ENCODE peak calls at places on chromosomes 3 and 15, in six cellular contexts. O, A, T, J, U and C are unnamed samples.

GRCh38 chr15:90561344-90562244 is 31.9 kb downstream of the CRTC3 start:
- DNase-seq in U (no peak), T (peak; percentile 63), J (no peak), O (no peak), A (no peak), C (no peak)

GRCh38 chr3:182357928-182358327 is 435.4 kb upstream of the ATP11B start:
- DNase-seq in T (no peak), A (no peak), J (no peak), U (no peak), O (no peak), C (no peak)

GRCh38 chr3:23662079-23662617 is 143.6 kb upstream of the UBE2E1 start:
- DNase-seq in T (no peak), A (no peak), J (no peak), O (no peak), U (no peak), C (no peak)

GRCh38 chr3:113844622-113845222 is 6.1 kb downstream of the GRAMD1C start:
- DNase-seq in J (no peak), U (peak; percentile 53), T (no peak), A (peak; percentile 39), O (no peak), C (peak; percentile 33)

GRCh38 chr15:85470549-85471271 is 90.3 kb downstream of the AKAP13 start:
- DNase-seq in A (no peak), O (no peak), T (no peak), U (no peak), J (no peak), C (no peak)

GRCh38 chr15:33801954-33802353 is 166.3 kb upstream of the CHRM5 start:
- DNase-seq in A (no peak), O (no peak), T (no peak), U (no peak), J (no peak), C (no peak)

GRCh38 chr3:171846594-171846993 is 3.4 kb downstream of the TMEM212 start:
- DNase-seq in O (no peak), T (no peak), J (no peak), A (peak; percentile 50), U (no peak), C (no peak)

GRCh38 chr15:46616033-46616432 is 981.2 kb downstream of the SQOR start:
- DNase-seq in O (no peak), A (no peak), J (no peak), T (no peak), U (no peak), C (no peak)

GRCh38 chr15:101121511-101122090 is 130.2 kb downstream of the CHSY1 start:
- DNase-seq in A (no peak), U (no peak), O (peak; percentile 58), T (peak; percentile 68), J (peak; percentile 36), C (peak; percentile 87)

GRCh38 chr3:100316656-100317069 is 17.9 kb upstream of the NIT2 start:
- DNase-seq in A (peak; percentile 33), T (peak; percentile 55), J (no peak), U (peak; percentile 35), O (no peak), C (peak; percentile 18)

GRCh38 chr3:138125548-138126221 is 6.5 kb downstream of the A4GNT start:
- DNase-seq in U (no peak), T (no peak), J (no peak), A (no peak), O (no peak), C (no peak)

GRCh38 chr3:36941162-36941561 is 3.7 kb downstream of the TRANK1 start:
- DNase-seq in A (no peak), U (no peak), J (no peak), O (no peak), T (no peak), C (no peak)

GRCh38 chr3:78844307-78844706 is 923.5 kb downstream of the ROBO1 start:
- DNase-seq in J (no peak), U (no peak), O (no peak), A (no peak), T (no peak), C (no peak)

GRCh38 chr15:89740137-89740536 is 10.9 kb downstream of the MESP1 start:
- DNase-seq in A (peak; percentile 63), T (peak; percentile 70), O (peak; percentile 75), U (peak; percentile 58), J (peak; percentile 55), C (peak; percentile 86)

GRCh38 chr3:60636846-60637245 is 614.4 kb downstream of the FHIT start:
- DNase-seq in U (no peak), J (no peak), A (no peak), T (no peak), O (no peak), C (no peak)

GRCh38 chr3:27357665-27358258 is 11.4 kb downstream of the NEK10 start:
- DNase-seq in T (peak; percentile 71), O (no peak), A (no peak), J (peak; percentile 58), U (no peak), C (peak; percentile 32)

GRCh38 chr15:34122771-34123183 is 20.9 kb downstream of the PGBD4 start:
- DNase-seq in A (no peak), U (no peak), O (no peak), J (no peak), T (no peak), C (no peak)

GRCh38 chr15:33149919-33150318 is 44.6 kb downstream of the FMN1 start:
- DNase-seq in J (no peak), T (no peak), O (peak; percentile 25), A (peak; percentile 60), U (no peak), C (no peak)

GRCh38 chr3:156681003-156681402 is 6.6 kb downstream of the TIPARP start:
- DNase-seq in A (peak; percentile 63), O (peak; percentile 91), T (no peak), J (no peak), U (peak; percentile 90), C (peak; percentile 17)

GRCh38 chr15:68403161-68403941 is 28.6 kb downstream of the ITGA11 start:
- DNase-seq in J (no peak), T (no peak), O (no peak), U (no peak), A (no peak), C (no peak)

GRCh38 chr3:193190387-193190786 is 50.6 kb upstream of the PLAAT1 start:
- DNase-seq in U (peak; percentile 62), A (no peak), T (no peak), J (no peak), O (no peak), C (peak; percentile 68)

GRCh38 chr15:81235781-81236507 is 39.3 kb downstream of the IL16 start:
- DNase-seq in J (no peak), T (no peak), O (no peak), A (peak; percentile 91), U (no peak), C (no peak)

GRCh38 chr3:128319107-128319506 is 147.6 kb downstream of the DNAJB8 start:
- DNase-seq in J (no peak), O (no peak), U (no peak), T (no peak), A (no peak), C (no peak)

GRCh38 chr3:139450155-139450554 is 26.2 kb downstream of the RBP2 start:
- DNase-seq in A (no peak), J (no peak), O (no peak), T (no peak), U (no peak), C (no peak)

GRCh38 chr15:69903476-69904295 is 194.0 kb downstream of the TLE3 start:
- DNase-seq in U (no peak), J (no peak), A (no peak), O (no peak), T (no peak), C (no peak)

GRCh38 chr3:12483872-12484197 is 445 bp upstream of the TSEN2 start:
- DNase-seq in O (peak; percentile 8), A (no peak), T (no peak), J (no peak), U (no peak), C (no peak)

GRCh38 chr3:156680243-156680930 is 6.0 kb downstream of the TIPARP start:
- DNase-seq in J (no peak), T (no peak), U (no peak), O (no peak), A (no peak), C (no peak)

GRCh38 chr3:47836986-47837385 is 34.0 kb downstream of the DHX30 start:
- DNase-seq in A (no peak), O (no peak), J (no peak), U (no peak), T (no peak), C (peak; percentile 43)

GRCh38 chr3:126880898-126881297 is 102.0 kb upstream of the PLXNA1 start:
- DNase-seq in J (no peak), U (peak; percentile 45), A (no peak), O (no peak), T (no peak), C (no peak)

GRCh38 chr3:42557849-42558248 is 23.9 kb downstream of the SEC22C start:
- DNase-seq in T (peak; percentile 58), O (no peak), A (no peak), J (peak; percentile 32), U (no peak), C (no peak)

GRCh38 chr3:65963787-65964707 is 74.7 kb downstream of the MAGI1 start:
- DNase-seq in J (no peak), U (no peak), O (no peak), A (peak; percentile 82), T (no peak), C (peak; percentile 29)

GRCh38 chr3:156670652-156671051 is 3.7 kb upstream of the TIPARP start:
- DNase-seq in A (no peak), J (no peak), O (no peak), T (no peak), U (no peak), C (no peak)

GRCh38 chr3:114504941-114505632 is 211.3 kb downstream of the TIGIT start:
- DNase-seq in A (peak; percentile 64), U (no peak), O (no peak), J (no peak), T (no peak), C (no peak)

GRCh38 chr3:190059242-190059590 is 61.5 kb downstream of the P3H2 start:
- DNase-seq in O (no peak), T (no peak), A (no peak), J (no peak), U (no peak), C (no peak)

GRCh38 chr15:100125627-100126231 is 216.0 kb downstream of the ADAMTS17 start:
- DNase-seq in J (no peak), O (no peak), U (no peak), A (no peak), T (no peak), C (no peak)

GRCh38 chr3:124297062-124297980 is 305.4 kb upstream of the ROPN1 start:
- DNase-seq in A (peak; percentile 22), U (peak; percentile 80), J (no peak), O (no peak), T (no peak), C (no peak)

GRCh38 chr3:171965088-171965712 is 74.2 kb upstream of the FNDC3B start:
- DNase-seq in A (no peak), J (no peak), T (no peak), U (no peak), O (no peak), C (no peak)